ENCODE peak calls at places on chromosome 22, in six cellular contexts. K is right lobe of liver, H is AG10803, I is AG04450, Z is fibroblast of mammary gland, N is left ventricle myocardium inferior. X is an unnamed sample.

GRCh38 chr22:24102366-24103200 is 78.7 kb upstream of the SUSD2 start:
- DNase-seq in K (peak), H (no peak), I (no peak), Z (no peak), N (no peak), X (no peak)

GRCh38 chr22:35467788-35468187 is 67.8 kb downstream of the MCM5 start:
- DNase-seq in K (no peak), H (peak), I (no peak), Z (peak), N (peak), X (peak)

GRCh38 chr22:24878969-24879368 is 67.5 kb downstream of the LHFPL7 start:
- DNase-seq in K (no peak), H (no peak), I (no peak), Z (no peak), N (no peak), X (no peak)

GRCh38 chr22:24590596-24591173 is 2.2 kb downstream of the LRRC75B start:
- DNase-seq in K (no peak), H (no peak), I (no peak), Z (no peak), N (no peak), X (no peak)

GRCh38 chr22:38871360-38872171 is 450 bp downstream of the CBX6 start:
- DNase-seq in K (peak), H (peak), I (no peak), Z (no peak), N (no peak), X (no peak)

GRCh38 chr22:29308148-29308790 is 1.8 kb downstream of the GAS2L1 start:
- DNase-seq in K (no peak), H (no peak), I (no peak), Z (no peak), N (no peak), X (no peak)

GRCh38 chr22:33328789-33329296 is 270.7 kb upstream of the SYN3 start:
- DNase-seq in K (no peak), H (peak), I (peak), Z (peak), N (no peak), X (peak)

GRCh38 chr22:32587449-32587848 is 112.8 kb downstream of the FBXO7 start:
- DNase-seq in K (no peak), H (no peak), I (no peak), Z (peak), N (no peak), X (peak)

GRCh38 chr22:29081499-29082236 is 8.8 kb downstream of the KREMEN1 start:
- DNase-seq in K (no peak), H (no peak), I (no peak), Z (no peak), N (no peak), X (no peak)

GRCh38 chr22:31248138-31248745 is 36.1 kb downstream of the LIMK2 start:
- DNase-seq in K (peak), H (peak), I (peak), Z (peak), N (peak), X (peak)

GRCh38 chr22:25668437-25668836 is 73.6 kb upstream of the MYO18B start:
- DNase-seq in K (no peak), H (peak), I (no peak), Z (peak), N (no peak), X (peak)

GRCh38 chr22:50436841-50437341 is 37.9 kb downstream of the SBF1 start:
- DNase-seq in K (peak), H (no peak), I (no peak), Z (no peak), N (no peak), X (no peak)

GRCh38 chr22:43885786-43886185 is 6.0 kb downstream of the PNPLA5 start:
- DNase-seq in K (no peak), H (no peak), I (no peak), Z (no peak), N (no peak), X (no peak)

GRCh38 chr22:46069518-46070214 is 80.7 kb upstream of the PPARA start:
- DNase-seq in K (peak), H (peak), I (peak), Z (peak), N (peak), X (peak)

GRCh38 chr22:38467904-38468760 is at the start of gene KDELR3:
- DNase-seq in K (peak), H (peak), I (peak), Z (peak), N (peak), X (peak)

GRCh38 chr22:22682807-22683667 is 38.6 kb downstream of the GGTLC2 start:
- DNase-seq in K (no peak), H (no peak), I (no peak), Z (peak), N (no peak), X (peak)

GRCh38 chr22:28799834-28800307 is 498 bp downstream of the XBP1 start:
- DNase-seq in K (peak), H (peak), I (peak), Z (peak), N (peak), X (peak)

GRCh38 chr22:50577987-50578775 is at the start of gene CPT1B:
- DNase-seq in K (no peak), H (peak), I (no peak), Z (peak), N (peak), X (peak)

GRCh38 chr22:36155702-36156101 is 4.9 kb downstream of the APOL3 start:
- DNase-seq in K (peak), H (peak), I (no peak), Z (peak), N (peak), X (peak)

GRCh38 chr22:28911777-28912669 is 28.7 kb downstream of the ZNRF3 start:
- DNase-seq in K (no peak), H (peak), I (peak), Z (peak), N (no peak), X (peak)

GRCh38 chr22:30336752-30337460 is 10.2 kb upstream of the TBC1D10A start:
- DNase-seq in K (peak), H (no peak), I (no peak), Z (no peak), N (peak), X (no peak)

GRCh38 chr22:43128928-43129424 is 14.2 kb downstream of the MCAT start:
- DNase-seq in K (no peak), H (no peak), I (no peak), Z (no peak), N (no peak), X (no peak)

GRCh38 chr22:50256936-50257440 is 4.5 kb downstream of the MAPK12 start:
- DNase-seq in K (no peak), H (no peak), I (no peak), Z (no peak), N (no peak), X (no peak)

GRCh38 chr22:34587357-34588356 is 478.3 kb upstream of the ISX start:
- DNase-seq in K (peak), H (no peak), I (no peak), Z (no peak), N (no peak), X (no peak)

GRCh38 chr22:29842740-29843139 is 4.7 kb upstream of the ASCC2 start:
- DNase-seq in K (no peak), H (peak), I (peak), Z (peak), N (no peak), X (peak)

GRCh38 chr22:32584650-32585049 is 110.0 kb downstream of the FBXO7 start:
- DNase-seq in K (no peak), H (peak), I (no peak), Z (peak), N (no peak), X (peak)

GRCh38 chr22:30863161-30863833 is 105.3 kb downstream of the MORC2 start:
- DNase-seq in K (peak), H (no peak), I (no peak), Z (peak), N (no peak), X (no peak)

GRCh38 chr22:43706558-43707328 is 105.4 kb downstream of the EFCAB6 start:
- DNase-seq in K (no peak), H (no peak), I (no peak), Z (no peak), N (no peak), X (no peak)

GRCh38 chr22:24810043-24810749 is 4.2 kb downstream of the SGSM1 start:
- DNase-seq in K (no peak), H (no peak), I (no peak), Z (no peak), N (no peak), X (no peak)

GRCh38 chr22:48098243-48098935 is 1335.9 kb downstream of the TBC1D22A start:
- DNase-seq in K (no peak), H (no peak), I (no peak), Z (no peak), N (no peak), X (no peak)

GRCh38 chr22:35409783-35410662 is 10.1 kb downstream of the MCM5 start:
- DNase-seq in K (peak), H (no peak), I (no peak), Z (no peak), N (no peak), X (no peak)

GRCh38 chr22:33240901-33241300 is 182.7 kb upstream of the SYN3 start:
- DNase-seq in K (no peak), H (peak), I (no peak), Z (peak), N (no peak), X (no peak)

GRCh38 chr22:23874871-23875270 is 17.2 kb downstream of the SLC2A11 start:
- DNase-seq in K (no peak), H (no peak), I (no peak), Z (peak), N (no peak), X (no peak)

GRCh38 chr22:42562282-42562681 is 8.5 kb downstream of the SERHL2 start:
- DNase-seq in K (no peak), H (no peak), I (no peak), Z (no peak), N (no peak), X (no peak)

GRCh38 chr22:35758394-35758793 is 40.7 kb downstream of the APOL5 start:
- DNase-seq in K (no peak), H (no peak), I (no peak), Z (no peak), N (no peak), X (no peak)

GRCh38 chr22:38106814-38107578 is 3.5 kb downstream of the BAIAP2L2 start:
- DNase-seq in K (peak), H (no peak), I (no peak), Z (no peak), N (no peak), X (no peak)

GRCh38 chr22:41925783-41926460 is 684 bp downstream of the TNFRSF13C start:
- DNase-seq in K (no peak), H (peak), I (no peak), Z (peak), N (peak), X (peak)

GRCh38 chr22:38828616-38829205 is 15.1 kb downstream of the NPTXR start:
- DNase-seq in K (peak), H (no peak), I (no peak), Z (no peak), N (no peak), X (no peak)

GRCh38 chr22:50071432-50072166 is 13.5 kb upstream of the TTLL8 start:
- DNase-seq in K (no peak), H (no peak), I (no peak), Z (no peak), N (no peak), X (no peak)

GRCh38 chr22:46123694-46124382 is 26.5 kb upstream of the PPARA start:
- DNase-seq in K (no peak), H (no peak), I (no peak), Z (no peak), N (no peak), X (no peak)

DNA sequence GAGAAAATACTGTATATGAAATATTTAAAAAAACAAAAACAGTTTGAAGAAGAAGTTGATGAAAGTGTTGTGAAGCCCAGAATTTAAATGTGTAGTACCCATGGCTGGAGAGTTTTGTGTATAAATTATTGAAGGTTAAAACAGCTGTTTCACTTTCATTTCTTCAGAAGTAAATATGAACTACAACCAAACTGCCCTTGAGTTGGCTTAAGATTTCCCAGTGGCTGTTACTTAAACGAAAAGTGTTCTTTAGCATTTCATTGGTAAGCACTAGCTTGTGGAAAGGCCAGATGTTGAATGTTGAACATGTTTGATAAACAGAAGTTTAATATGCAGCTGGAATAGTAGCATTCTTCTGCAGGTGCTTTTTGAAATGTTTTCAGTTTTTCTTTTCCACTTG is 83.3 kb upstream of the TNRC6B start:
- DNase-seq in K (no peak), H (peak), I (no peak), Z (no peak), N (no peak), X (peak)
- H3K4me3 ChIP-seq in K (no peak), H (no peak), I (no peak), Z (no peak), N (no peak), X (no peak)

GRCh38 chr22:40636380-40637180 is at the start of gene MRTFA:
- DNase-seq in K (peak), H (peak), I (peak), Z (peak), N (peak), X (peak)
- TF ChIP-seq CTCF in K (no peak), H (no peak), I (no peak), Z (no peak), N (no peak), X (no peak)

GRCh38 chr22:21570398-21570797 is 2.9 kb downstream of the UBE2L3 start:
- DNase-seq in K (no peak), H (no peak), I (no peak), Z (no peak), N (no peak), X (no peak)
- H3K4me3 ChIP-seq in K (no peak), H (no peak), I (no peak), Z (no peak), N (no peak), X (no peak)

GRCh38 chr22:44957267-44957905 is 52.4 kb downstream of the PHF21B start:
- DNase-seq in K (no peak), H (no peak), I (no peak), Z (no peak), N (no peak), X (peak)
- TF ChIP-seq CTCF in K (no peak), H (peak), I (peak), Z (no peak), N (no peak), X (peak)

GRCh38 chr22:27220349-27220748 is 563.0 kb downstream of the MIAT start:
- DNase-seq in K (no peak), H (peak), I (peak), Z (peak), N (no peak), X (peak)
- H3K4me3 ChIP-seq in K (no peak), H (no peak), I (no peak), Z (no peak), N (no peak), X (no peak)

GRCh38 chr22:19724927-19725661 is 1.8 kb downstream of the GP1BB start:
- DNase-seq in K (no peak), H (no peak), I (no peak), Z (no peak), N (no peak), X (no peak)

GRCh38 chr22:19722915-19723164 is 499 bp upstream of the GP1BB start:
- DNase-seq in K (no peak), H (no peak), I (no peak), Z (no peak), N (no peak), X (no peak)

GRCh38 chr22:19722175-19722914 is 994 bp upstream of the GP1BB start:
- DNase-seq in K (no peak), H (no peak), I (no peak), Z (no peak), N (no peak), X (no peak)

GRCh38 chr22:19723165-19723989 is at the start of gene GP1BB:
- DNase-seq in K (no peak), H (no peak), I (no peak), Z (no peak), N (peak), X (peak)

DNA sequence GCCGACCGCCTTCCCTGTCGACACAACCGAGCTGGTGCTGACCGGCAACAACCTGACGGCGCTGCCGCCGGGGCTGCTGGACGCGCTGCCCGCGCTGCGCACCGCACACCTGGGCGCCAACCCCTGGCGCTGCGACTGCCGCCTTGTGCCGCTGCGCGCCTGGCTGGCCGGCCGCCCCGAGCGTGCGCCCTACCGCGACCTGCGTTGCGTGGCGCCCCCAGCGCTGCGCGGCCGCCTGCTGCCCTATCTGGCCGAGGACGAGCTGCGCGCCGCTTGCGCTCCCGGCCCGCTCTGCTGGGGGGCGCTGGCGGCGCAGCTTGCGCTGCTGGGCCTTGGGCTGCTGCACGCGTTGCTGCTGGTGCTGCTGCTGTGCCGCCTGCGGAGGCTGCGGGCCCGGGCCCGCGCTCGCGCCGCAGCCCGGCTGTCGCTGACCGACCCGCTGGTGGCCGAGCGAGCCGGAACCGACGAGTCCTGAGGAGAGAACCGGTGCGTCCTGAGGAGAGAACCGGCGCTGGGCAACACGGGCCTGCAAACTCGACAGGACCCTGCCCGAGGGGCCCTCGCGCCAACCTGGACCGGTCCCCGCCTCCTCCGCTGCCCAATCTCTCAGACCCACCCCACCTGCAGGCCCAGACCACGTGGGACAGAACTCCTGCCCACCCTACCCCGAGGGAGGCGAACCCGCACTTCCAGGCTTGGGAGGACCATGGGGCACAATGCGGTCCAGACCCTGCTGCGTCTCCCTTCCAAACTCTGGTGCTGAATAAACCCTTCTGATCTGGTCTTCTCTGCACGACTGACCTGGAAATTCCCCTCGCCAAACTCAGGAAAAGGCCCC is 870 bp downstream of the GP1BB start:
- DNase-seq in K (no peak), H (no peak), I (no peak), Z (peak), N (no peak), X (peak)
- TF ChIP-seq CTCF in K (no peak), H (no peak), I (no peak), Z (no peak), N (peak), X (no peak)

X was measured in choroid plexus epithelial cell.